ENCODE peak calls at places on chromosomes 12 and 14, in six cellular contexts. U is hypothalamus; R is RWPE1; Y is central memory CD4-positive, alpha-beta T cell; W is brain microvascular endothelial cell; M is mesenchymal stem cell. I is an unnamed sample.

GRCh38 chr12:123971770-123972447 is 722 bp downstream of the CCDC92 start:
- DNase-seq in R (peak), M (peak), U (no peak), Y (peak), W (no peak), I (peak)

GRCh38 chr12:14239350-14239934 is 126.0 kb upstream of the ATF7IP start:
- DNase-seq in U (no peak), M (peak), Y (peak), R (no peak), W (peak), I (no peak)

GRCh38 chr14:65255583-65256443 is 153.5 kb upstream of the MAX start:
- DNase-seq in U (no peak), Y (no peak), W (no peak), M (peak), R (peak), I (peak)

GRCh38 chr12:96416033-96416790 is 16.0 kb upstream of the CDK17 start:
- DNase-seq in R (peak), M (peak), W (peak), Y (no peak), U (no peak), I (no peak)

GRCh38 chr12:27861428-27862167 is 81.6 kb upstream of the MANSC4 start:
- DNase-seq in R (no peak), Y (no peak), M (peak), W (no peak), U (no peak), I (no peak)

GRCh38 chr12:12266389-12266872 is 413 bp downstream of the LRP6 start:
- DNase-seq in W (no peak), U (no peak), R (peak), M (no peak), Y (no peak), I (no peak)

GRCh38 chr12:80818878-80819277 is 102.2 kb downstream of the MYF5 start:
- DNase-seq in R (no peak), M (no peak), Y (no peak), W (no peak), U (no peak), I (no peak)

GRCh38 chr14:78278464-78278863 is 108.3 kb downstream of the NRXN3 start:
- DNase-seq in W (no peak), M (no peak), R (no peak), Y (no peak), U (no peak), I (peak)

GRCh38 chr12:2679068-2679815 is 115.5 kb upstream of the FKBP4 start:
- DNase-seq in W (no peak), M (no peak), U (no peak), Y (no peak), R (no peak), I (no peak)

GRCh38 chr12:112261559-112261958 is 120.7 kb downstream of the HECTD4 start:
- DNase-seq in W (no peak), R (peak), U (no peak), Y (no peak), M (no peak), I (no peak)

GRCh38 chr14:57692671-57693070 is 173.2 kb downstream of the SLC35F4 start:
- DNase-seq in R (peak), U (no peak), M (peak), Y (no peak), W (peak), I (peak)

GRCh38 chr12:77615331-77615730 is 215.4 kb upstream of the NAV3 start:
- DNase-seq in U (no peak), M (no peak), R (no peak), Y (no peak), W (peak), I (no peak)

GRCh38 chr12:114625294-114625851 is 58.6 kb downstream of the TBX3 start:
- DNase-seq in U (no peak), M (peak), R (peak), Y (no peak), W (peak), I (no peak)

GRCh38 chr12:65821336-65821735 is 2.9 kb upstream of the HMGA2 start:
- DNase-seq in M (no peak), Y (no peak), R (no peak), W (no peak), U (no peak), I (no peak)

GRCh38 chr12:105164068-105164467 is 56.5 kb downstream of the WASHC4 start:
- DNase-seq in W (no peak), R (no peak), Y (no peak), M (no peak), U (no peak), I (no peak)

GRCh38 chr12:117042171-117042809 is 56.9 kb downstream of the TESC start:
- DNase-seq in U (no peak), M (peak), W (peak), Y (no peak), R (no peak), I (no peak)

GRCh38 chr12:132279184-132279889 is 50.1 kb downstream of the GALNT9 start:
- DNase-seq in U (no peak), Y (no peak), R (no peak), W (no peak), M (no peak), I (no peak)

GRCh38 chr12:19154696-19155095 is 25.2 kb downstream of the PLEKHA5 start:
- DNase-seq in Y (no peak), W (no peak), M (peak), U (no peak), R (no peak), I (no peak)

GRCh38 chr12:18383203-18383602 is 121.9 kb downstream of the PIK3C2G start:
- DNase-seq in W (peak), U (no peak), R (peak), M (peak), Y (no peak), I (no peak)

GRCh38 chr14:68479247-68479646 is 313.6 kb downstream of the ZFP36L1 start:
- DNase-seq in U (no peak), Y (no peak), M (peak), W (no peak), R (no peak), I (no peak)

GRCh38 chr14:100629696-100630095 is 42.5 kb upstream of the BEGAIN start:
- DNase-seq in Y (no peak), W (no peak), R (no peak), U (peak), M (no peak), I (peak)

GRCh38 chr12:127077262-127078045 is 1189.5 kb upstream of the TMEM132C start:
- DNase-seq in Y (no peak), M (no peak), R (no peak), U (no peak), W (no peak), I (no peak)

GRCh38 chr12:58934528-58934927 is 14.2 kb upstream of the LRIG3 start:
- DNase-seq in U (no peak), M (no peak), R (no peak), W (no peak), Y (no peak), I (no peak)

GRCh38 chr14:20477211-20477876 is 8.1 kb downstream of the PNP start:
- DNase-seq in M (peak), R (no peak), U (no peak), W (peak), Y (peak), I (no peak)

GRCh38 chr12:39402922-39403321 is 40.0 kb downstream of the KIF21A start:
- DNase-seq in M (no peak), R (peak), W (no peak), Y (no peak), U (no peak), I (no peak)

GRCh38 chr14:72714871-72715214 is 179.1 kb downstream of the DPF3 start:
- DNase-seq in R (no peak), U (no peak), W (no peak), Y (no peak), M (no peak), I (no peak)

GRCh38 chr14:83556746-83557460 is 1973.0 kb upstream of the FLRT2 start:
- DNase-seq in R (no peak), Y (no peak), W (peak), U (no peak), M (peak), I (no peak)

GRCh38 chr12:68224613-68225285 is 861 bp downstream of the IL26 start:
- DNase-seq in M (no peak), W (peak), U (no peak), Y (no peak), R (peak), I (no peak)

GRCh38 chr12:18750087-18750486 is 12.2 kb downstream of the CAPZA3 start:
- DNase-seq in M (peak), W (no peak), R (no peak), U (no peak), Y (no peak), I (no peak)

GRCh38 chr12:65494537-65494936 is 216.1 kb downstream of the MSRB3 start:
- DNase-seq in W (no peak), U (no peak), M (peak), R (no peak), Y (no peak), I (no peak)

GRCh38 chr12:108884116-108885012 is 4.5 kb downstream of the DAO start:
- DNase-seq in M (no peak), R (peak), U (no peak), W (peak), Y (peak), I (no peak)

GRCh38 chr14:80959448-80960006 is 4.1 kb downstream of the TSHR start:
- DNase-seq in M (peak), Y (peak), U (no peak), W (no peak), R (no peak), I (peak)

GRCh38 chr12:54653025-54653424 is 4.9 kb upstream of the DCD start:
- DNase-seq in R (no peak), U (no peak), Y (no peak), W (no peak), M (no peak), I (no peak)

I was measured in NCI-H1092.